ENCODE peak calls at places on chromosomes 11 and 22, in ten cellular contexts. E is heart left ventricle, D is K562, J is stomach, K is thyroid gland, G is sigmoid colon, W is adrenal gland, X is Peyer's patch, C is ovary, F is uterus. Y is an unnamed sample.

GRCh38 chr11:2558861-2559526 is 114.2 kb downstream of the KCNQ1 start:
- DNase-seq in W (peak), F (no peak), C (no peak), G (peak), D (no peak), X (peak), J (no peak), K (no peak), E (peak), Y (no peak)

GRCh38 chr22:29485448-29485847 is 5.4 kb downstream of the NEFH start:
- DNase-seq in D (no peak), K (no peak), J (no peak), G (no peak), E (no peak), W (no peak), F (no peak), C (no peak), X (no peak), Y (no peak)

GRCh38 chr11:59173964-59174663 is 2.2 kb downstream of the DTX4 start:
- DNase-seq in E (no peak), X (peak), F (peak), J (peak), C (peak), G (peak), D (no peak), W (no peak), K (peak), Y (peak)

GRCh38 chr11:96075532-96075959 is 151.6 kb upstream of the MTMR2 start:
- DNase-seq in E (no peak), W (no peak), X (no peak), C (no peak), G (no peak), D (no peak), J (no peak), K (no peak), F (no peak), Y (no peak)

GRCh38 chr11:29333993-29334780 is 682.6 kb downstream of the KCNA4 start:
- DNase-seq in J (no peak), E (no peak), F (no peak), G (no peak), K (no peak), D (no peak), X (no peak), C (no peak), W (no peak), Y (no peak)

GRCh38 chr22:25563757-25564319 is 637 bp upstream of the GRK3 start:
- DNase-seq in G (peak), X (no peak), W (peak), F (peak), J (no peak), C (peak), E (no peak), K (peak), D (no peak), Y (no peak)

GRCh38 chr11:87971354-87971753 is 203.9 kb downstream of the RAB38 start:
- DNase-seq in K (no peak), J (no peak), D (no peak), G (no peak), W (no peak), F (no peak), C (no peak), X (no peak), E (no peak), Y (no peak)

GRCh38 chr11:32307921-32308320 is 127.4 kb downstream of the WT1 start:
- DNase-seq in E (no peak), W (no peak), F (no peak), K (peak), C (no peak), D (no peak), X (no peak), J (no peak), G (no peak), Y (no peak)

GRCh38 chr11:57406337-57406904 is 16.0 kb upstream of the PRG2 start:
- DNase-seq in F (no peak), X (no peak), E (peak), C (no peak), G (no peak), K (no peak), D (no peak), J (no peak), W (no peak), Y (no peak)

GRCh38 chr11:45079075-45079444 is 67.4 kb upstream of the PRDM11 start:
- DNase-seq in D (no peak), E (no peak), F (no peak), C (no peak), K (no peak), W (no peak), X (no peak), J (no peak), G (peak), Y (no peak)

GRCh38 chr11:6271598-6271997 is 12.0 kb downstream of the CCKBR start:
- DNase-seq in F (no peak), D (no peak), J (no peak), E (no peak), X (no peak), W (no peak), C (no peak), G (no peak), K (no peak), Y (no peak)

GRCh38 chr11:46930089-46930488 is 6.5 kb upstream of the CSTPP1 start:
- DNase-seq in G (no peak), E (no peak), X (no peak), D (no peak), C (no peak), F (no peak), K (no peak), J (no peak), W (no peak), Y (no peak)

GRCh38 chr11:13288375-13289029 is 10.9 kb downstream of the BMAL1 start:
- DNase-seq in E (no peak), F (no peak), X (no peak), K (no peak), D (no peak), C (no peak), W (no peak), G (no peak), J (no peak), Y (no peak)

GRCh38 chr11:83206221-83206620 is 12.7 kb downstream of the ANKRD42 start:
- DNase-seq in X (no peak), E (no peak), K (no peak), W (no peak), G (no peak), C (no peak), F (no peak), D (no peak), J (no peak), Y (no peak)

GRCh38 chr11:72103754-72104167 is 664 bp upstream of the LAMTOR1 start:
- DNase-seq in K (no peak), W (no peak), D (no peak), J (no peak), G (no peak), X (no peak), C (no peak), F (no peak), E (no peak), Y (no peak)

GRCh38 chr11:107078375-107078774 is 60.1 kb upstream of the GUCY1A2 start:
- DNase-seq in X (no peak), F (no peak), K (no peak), D (no peak), C (no peak), W (no peak), E (no peak), G (no peak), J (no peak), Y (no peak)

GRCh38 chr11:123300874-123301695 is 106.0 kb upstream of the CLMP start:
- DNase-seq in K (no peak), X (no peak), F (no peak), W (no peak), J (no peak), G (no peak), C (no peak), E (no peak), D (no peak), Y (no peak)

GRCh38 chr11:15276616-15277015 is 161.9 kb downstream of the INSC start:
- DNase-seq in F (no peak), W (no peak), G (no peak), C (no peak), X (no peak), E (no peak), K (no peak), J (no peak), D (peak), Y (no peak)

GRCh38 chr11:43644626-43645299 is 35.8 kb upstream of the HSD17B12 start:
- DNase-seq in J (no peak), G (no peak), F (no peak), C (no peak), X (no peak), K (no peak), W (no peak), D (no peak), E (no peak), Y (no peak)

GRCh38 chr22:44180706-44181032 is at the start of gene PARVG:
- DNase-seq in E (no peak), W (no peak), D (no peak), C (no peak), G (no peak), X (no peak), J (no peak), F (no peak), K (no peak), Y (no peak)

GRCh38 chr11:29448246-29448877 is 568.5 kb downstream of the KCNA4 start:
- DNase-seq in F (no peak), C (no peak), E (no peak), D (no peak), W (peak), J (no peak), X (no peak), K (no peak), G (no peak), Y (no peak)

GRCh38 chr11:135027461-135027860 is 615.4 kb upstream of the B3GAT1 start:
- DNase-seq in C (no peak), X (no peak), D (peak), F (no peak), W (peak), J (peak), K (peak), E (no peak), G (no peak), Y (no peak)

GRCh38 chr11:122882809-122883681 is 486 bp downstream of the JHY start:
- DNase-seq in D (peak), E (peak), J (peak), F (peak), X (peak), G (peak), C (peak), K (peak), W (peak), Y (peak)

GRCh38 chr22:45090364-45090960 is 73.3 kb upstream of the NUP50 start:
- DNase-seq in X (no peak), G (no peak), F (no peak), J (peak), K (no peak), E (no peak), D (no peak), W (no peak), C (no peak), Y (no peak)

GRCh38 chr11:47399860-47400812 is 8.3 kb upstream of the SLC39A13 start:
- DNase-seq in K (peak), G (no peak), C (peak), J (no peak), E (no peak), W (no peak), D (peak), F (peak), X (peak), Y (peak)

GRCh38 chr11:17653606-17654005 is 65.8 kb upstream of the MYOD1 start:
- DNase-seq in G (no peak), E (no peak), J (no peak), W (no peak), K (no peak), C (no peak), F (no peak), D (no peak), X (no peak), Y (no peak)

GRCh38 chr11:123751777-123752176 is 2.5 kb downstream of the OR6X1 start:
- DNase-seq in F (no peak), D (no peak), X (no peak), E (no peak), W (no peak), J (no peak), K (peak), G (no peak), C (no peak), Y (peak)

GRCh38 chr11:126415669-126416420 is 60.4 kb downstream of the ST3GAL4 start:
- DNase-seq in E (peak), F (peak), D (no peak), K (no peak), X (no peak), C (peak), G (peak), W (peak), J (peak), Y (peak)

GRCh38 chr22:29231971-29232959 is 26.6 kb downstream of the EMID1 start:
- DNase-seq in K (peak), C (peak), W (peak), F (no peak), E (peak), D (no peak), J (peak), G (peak), X (no peak), Y (peak)

GRCh38 chr11:3132831-3133455 is 32.2 kb downstream of the OSBPL5 start:
- DNase-seq in D (no peak), C (no peak), W (peak), J (no peak), F (peak), X (no peak), E (peak), K (no peak), G (peak), Y (peak)

GRCh38 chr11:107998761-107999160 is 9.9 kb upstream of the CUL5 start:
- DNase-seq in F (no peak), E (no peak), C (no peak), W (no peak), J (no peak), D (no peak), K (no peak), X (no peak), G (no peak), Y (no peak)

GRCh38 chr11:130606781-130607511 is 158.5 kb downstream of the ADAMTS15 start:
- DNase-seq in F (peak), G (peak), E (no peak), K (peak), X (no peak), W (peak), C (peak), D (no peak), J (no peak), Y (no peak)

GRCh38 chr11:42770444-42771065 is 541.2 kb upstream of the API5 start:
- DNase-seq in D (peak), C (no peak), F (no peak), G (no peak), X (no peak), K (peak), W (peak), J (no peak), E (no peak), Y (no peak)

GRCh38 chr11:1330473-1330872 is 21.0 kb upstream of the TOLLIP start:
- DNase-seq in X (no peak), D (no peak), C (no peak), F (no peak), K (no peak), J (no peak), G (peak), E (no peak), W (no peak), Y (no peak)

GRCh38 chr11:118938491-118939411 is 13.0 kb upstream of the BCL9L start:
- DNase-seq in C (no peak), F (no peak), D (no peak), W (no peak), J (no peak), E (no peak), K (peak), X (peak), G (no peak), Y (no peak)

GRCh38 chr22:26983311-26983710 is 325.9 kb downstream of the MIAT start:
- DNase-seq in E (no peak), J (no peak), G (no peak), D (no peak), C (no peak), X (no peak), F (no peak), W (no peak), K (no peak), Y (no peak)

GRCh38 chr22:43424865-43425630 is 13.2 kb downstream of the MPPED1 start:
- DNase-seq in W (no peak), D (no peak), J (no peak), C (no peak), E (peak), G (no peak), K (no peak), X (no peak), F (no peak), Y (no peak)

GRCh38 chr11:69488543-69488940 is 7.1 kb downstream of the LINC01488 start:
- DNase-seq in D (no peak), G (no peak), F (no peak), E (peak), K (no peak), C (no peak), J (no peak), W (no peak), X (no peak), Y (no peak)

GRCh38 chr22:18077087-18077638 is 627 bp upstream of the PEX26 start:
- DNase-seq in W (no peak), D (no peak), F (no peak), J (no peak), G (no peak), K (no peak), E (no peak), X (no peak), C (no peak), Y (no peak)
- H3K27ac ChIP-seq in W (peak), D (peak), F (peak), J (peak), G (peak), K (peak), E (peak), X (peak), C (peak), Y (peak)

GRCh38 chr22:24428751-24429410 is 1.5 kb downstream of the ADORA2A start:
- DNase-seq in X (peak), W (no peak), J (no peak), G (no peak), C (no peak), K (no peak), E (peak), F (no peak), D (no peak), Y (no peak)
- H3K4me3 ChIP-seq in X (peak), W (no peak), J (peak), G (no peak), C (no peak), K (no peak), E (no peak), F (no peak), D (no peak), Y (no peak)

GRCh38 chr11:316031-316701 is 2.3 kb downstream of the IFITM1 start:
- DNase-seq in G (peak), W (no peak), K (peak), D (peak), X (peak), J (no peak), C (no peak), F (peak), E (peak), Y (peak)
- TF ChIP-seq POLR2A in G (no peak), W (no peak), K (no peak), D (no peak), X (no peak), J (no peak), C (no peak), F (no peak), E (no peak), Y (no peak)

GRCh38 chr22:30826670-30827355 is 132.1 kb downstream of the OSBP2 start:
- DNase-seq in W (no peak), J (peak), C (no peak), D (no peak), F (no peak), K (no peak), G (no peak), E (no peak), X (no peak), Y (no peak)
- H3K27ac ChIP-seq in W (no peak), J (no peak), C (no peak), D (no peak), F (no peak), K (no peak), G (no peak), E (no peak), X (no peak), Y (no peak)

GRCh38 chr11:93017821-93018690 is 48.6 kb downstream of the MTNR1B start:
- DNase-seq in J (no peak), F (peak), C (no peak), G (no peak), X (no peak), D (no peak), E (no peak), K (no peak), W (peak), Y (no peak)
- H3K4me3 ChIP-seq in J (no peak), F (no peak), C (no peak), G (no peak), X (no peak), D (no peak), E (no peak), K (no peak), W (no peak), Y (no peak)

DNA sequence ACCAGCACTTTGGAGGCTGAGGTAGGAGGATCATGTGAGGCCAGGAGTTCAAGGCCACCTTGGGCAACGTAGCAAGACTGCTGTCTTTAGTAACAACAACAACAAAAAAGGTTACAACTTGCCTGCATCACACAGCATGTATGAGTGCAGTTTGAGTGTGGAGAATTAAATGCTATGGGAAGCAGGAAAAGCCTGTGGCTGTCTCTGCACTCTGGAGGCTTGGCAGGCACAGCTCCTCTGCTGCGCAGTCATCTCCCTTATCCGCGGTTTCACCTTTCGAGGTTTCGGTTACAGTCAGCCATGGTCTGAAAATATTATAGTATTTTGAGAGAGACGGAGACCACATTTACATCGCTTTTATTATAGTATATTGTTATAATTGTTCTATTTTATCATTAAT is 2.9 kb downstream of the MICAL2 start:
- DNase-seq in G (no peak), K (no peak), J (no peak), D (no peak), F (no peak), C (no peak), W (no peak), X (no peak), E (no peak), Y (no peak)
- TF ChIP-seq POLR2A in G (no peak), K (no peak), J (no peak), D (no peak), F (no peak), C (no peak), W (no peak), X (no peak), E (no peak), Y (no peak)

Y was measured in upper lobe of left lung.